ENCODE peak calls at places on chromosomes 11 and 22, in ten cellular contexts. H, N, F, D, U, V, B, A, R and J are unnamed samples. For H3K36me3, the result is how much of the 10 kb centered on the place peaks cover.

GRCh38 chr11:36012979-36013378 is 69.1 kb downstream of the LDLRAD3 start:
- DNase-seq in H (no peak), N (no peak), F (no peak), D (no peak), U (no peak), V (no peak), B (no peak), A (no peak), R (no peak), J (no peak)

GRCh38 chr11:20589796-20590195 is 9.6 kb upstream of the SLC6A5 start:
- DNase-seq in H (no peak), N (no peak), F (no peak), D (no peak), U (no peak), V (no peak), B (no peak), A (no peak), R (peak), J (no peak)

GRCh38 chr22:49207008-49207775 is 620.5 kb downstream of the BRD1 start:
- DNase-seq in H (no peak), N (no peak), F (no peak), D (peak), U (no peak), V (no peak), B (no peak), A (peak), R (no peak), J (peak)

GRCh38 chr11:33160147-33160546 is 1.1 kb downstream of the CSTF3 start:
- DNase-seq in H (peak), N (no peak), F (no peak), D (no peak), U (no peak), V (no peak), B (no peak), A (no peak), R (peak), J (no peak)

GRCh38 chr22:44741929-44742328 is 10.4 kb upstream of the ARHGAP8 start:
- DNase-seq in H (no peak), N (no peak), F (no peak), D (no peak), U (no peak), V (no peak), B (no peak), A (no peak), R (no peak), J (no peak)

GRCh38 chr11:12377824-12378593 is 638 bp downstream of the PARVA start:
- DNase-seq in H (peak), N (peak), F (peak), D (peak), U (peak), V (peak), B (peak), A (peak), R (peak), J (peak)

GRCh38 chr22:19501897-19502447 is 22.2 kb downstream of the CLDN5 start:
- DNase-seq in H (no peak), N (no peak), F (no peak), D (no peak), U (no peak), V (no peak), B (no peak), A (no peak), R (no peak), J (no peak)

GRCh38 chr11:74720596-74721478 is 10.4 kb downstream of the CHRDL2 start:
- DNase-seq in H (peak), N (peak), F (peak), D (peak), U (no peak), V (peak), B (peak), A (peak), R (no peak), J (no peak)

GRCh38 chr22:46233231-46233630 is 16.9 kb downstream of the CDPF1 start:
- DNase-seq in H (no peak), N (peak), F (peak), D (no peak), U (no peak), V (peak), B (no peak), A (peak), R (no peak), J (no peak)

DNA sequence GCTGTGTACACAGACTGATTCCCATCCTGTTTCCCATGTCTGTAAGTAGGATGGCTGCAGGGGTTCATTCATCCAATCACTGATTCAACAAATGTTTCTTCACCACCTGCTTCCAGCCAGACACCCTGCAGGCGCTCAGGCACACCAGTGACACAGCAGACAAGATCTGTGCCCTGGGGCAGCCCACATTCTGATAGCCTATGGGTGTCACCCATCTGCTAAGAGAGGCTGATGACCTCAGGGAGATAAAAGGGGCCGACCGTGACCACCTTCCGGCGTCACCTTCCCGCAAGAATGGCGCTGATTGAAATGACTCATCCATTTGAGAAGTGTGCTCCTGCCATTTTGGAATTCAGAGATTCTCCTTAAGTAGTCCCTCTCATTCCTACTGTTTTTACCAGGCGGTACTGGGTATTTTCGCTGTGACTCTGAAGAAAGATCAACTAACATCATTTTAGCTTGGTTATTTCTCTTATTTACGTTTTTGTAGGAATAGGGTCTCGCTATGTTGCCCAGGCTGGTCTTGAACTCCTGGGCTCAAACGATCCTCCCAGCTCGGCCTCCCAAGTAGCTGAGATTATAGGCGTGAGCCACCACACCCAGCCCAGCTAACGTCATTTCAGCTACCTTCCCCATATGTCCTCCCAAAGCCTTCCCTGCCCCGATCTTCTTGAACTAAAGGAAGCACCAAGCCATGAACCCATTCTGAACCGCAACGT is 73.2 kb upstream of the BID start:
- DNase-seq in H (no peak), N (no peak), F (no peak), D (no peak), U (peak), V (no peak), B (no peak), A (no peak), R (no peak), J (no peak)
- H3K27ac ChIP-seq in H (no peak), N (no peak), F (peak), D (peak), U (peak), V (peak), B (peak), A (peak), R (peak), J (no peak)

DNA sequence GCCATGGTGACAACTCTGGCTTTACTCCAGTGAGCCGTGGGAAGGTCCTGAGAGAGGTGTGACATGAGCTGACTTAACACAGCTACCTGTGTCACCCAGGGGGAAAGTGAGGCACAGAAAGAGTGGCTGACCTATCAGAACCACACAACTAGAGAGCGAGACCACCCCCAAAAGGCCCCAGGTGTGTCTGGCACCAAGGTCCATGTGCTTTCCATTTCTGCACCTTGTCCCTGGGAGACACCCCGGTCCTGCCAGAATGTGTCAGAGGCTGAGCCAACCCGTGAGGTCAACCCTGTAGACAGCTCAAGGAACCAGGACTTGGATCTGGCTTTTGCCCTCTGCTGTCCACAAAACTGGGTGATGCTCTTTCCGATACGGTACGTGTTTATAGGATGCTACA is 9.8 kb downstream of the MAFF start:
- DNase-seq in H (no peak), N (no peak), F (no peak), D (no peak), U (no peak), V (no peak), B (no peak), A (no peak), R (no peak), J (no peak)
- TF ChIP-seq CTCF in H (no peak), N (no peak), F (no peak), D (no peak), U (no peak), V (no peak), B (no peak), A (no peak), R (no peak), J (no peak)

DNA sequence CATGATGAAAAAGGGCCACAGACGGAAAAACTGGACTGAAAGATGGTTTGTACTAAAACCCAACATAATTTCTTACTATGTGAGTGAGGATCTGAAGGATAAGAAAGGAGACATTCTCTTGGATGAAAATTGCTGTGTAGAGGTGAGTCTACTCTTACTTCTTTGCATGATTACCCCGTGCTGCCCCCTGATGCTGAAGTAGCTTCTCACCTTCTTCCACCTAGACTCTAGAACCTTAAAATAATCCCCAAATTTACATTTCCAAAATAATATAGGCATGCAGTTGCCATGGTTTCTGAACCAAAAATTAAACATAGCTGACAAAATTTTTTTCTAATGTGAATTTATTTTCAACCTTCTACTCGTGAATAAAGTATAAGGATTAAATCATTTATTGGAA is 64.2 kb downstream of the SWAP70 start:
- DNase-seq in H (no peak), N (no peak), F (no peak), D (no peak), U (no peak), V (no peak), B (no peak), A (no peak), R (no peak), J (no peak)
- H3K36me3 ChIP-seq in H (under half), N (under half), F (under half), D (under half), U (under half), V (under half), B (under half), A (under half), R (under half), J (under half)

GRCh38 chr11:94803491-94803890 is 35.3 kb downstream of the AMOTL1 start:
- DNase-seq in H (no peak), N (no peak), F (no peak), D (no peak), U (no peak), V (no peak), B (no peak), A (no peak), R (no peak), J (no peak)
- H3K27ac ChIP-seq in H (no peak), N (no peak), F (no peak), D (no peak), U (peak), V (peak), B (no peak), A (no peak), R (no peak), J (no peak)